ENCODE peak calls at places on chromosomes 11 and 22, in eight cellular contexts. S, U, L, I, A, P, X and E are unnamed samples.

GRCh38 chr11:64757549-64758329 is 2.0 kb downstream of the PYGM start:
- DNase-seq in X (no peak), U (no peak), S (peak; percentile 20), L (no peak), P (no peak), A (no peak), I (no peak), E (no peak)

GRCh38 chr22:26239561-26239960 is 70.3 kb downstream of the SEZ6L start:
- DNase-seq in L (no peak), X (no peak), U (no peak), A (no peak), I (no peak), P (no peak), S (no peak), E (no peak)

GRCh38 chr11:17719940-17720795 is 797 bp downstream of the MYOD1 start:
- DNase-seq in A (no peak), S (no peak), U (no peak), P (no peak), X (peak; percentile 81), L (no peak), I (no peak), E (no peak)

GRCh38 chr11:15062631-15063030 is 10.8 kb upstream of the CALCB start:
- DNase-seq in U (no peak), P (no peak), L (peak; percentile 45), I (no peak), X (no peak), S (no peak), A (no peak), E (no peak)

GRCh38 chr22:41976070-41976901 is 7.0 kb downstream of the SEPTIN3 start:
- DNase-seq in A (peak; percentile 37), S (no peak), P (no peak), X (peak; percentile 79), I (no peak), U (peak; percentile 67), L (no peak), E (peak; percentile 34)

GRCh38 chr11:27847496-27847895 is 147.2 kb upstream of the BDNF start:
- DNase-seq in U (no peak), I (no peak), A (no peak), S (no peak), X (no peak), P (no peak), L (no peak), E (no peak)

GRCh38 chr11:115656684-115657083 is 152.5 kb upstream of the CADM1 start:
- DNase-seq in U (no peak), S (no peak), X (no peak), I (no peak), L (no peak), A (no peak), P (no peak), E (no peak)

GRCh38 chr22:43014876-43015676 is at the start of gene PACSIN2:
- DNase-seq in P (peak; percentile 100), L (peak; percentile 92), U (peak; percentile 99), X (peak; percentile 99), A (peak; percentile 99), S (peak; percentile 99), I (peak; percentile 93), E (peak; percentile 100)

GRCh38 chr22:24424001-24424900 is 3.1 kb upstream of the ADORA2A start:
- DNase-seq in L (no peak), S (no peak), X (peak; percentile 77), P (no peak), U (no peak), A (no peak), I (no peak), E (peak; percentile 35)

GRCh38 chr22:18068381-18068988 is 9.3 kb upstream of the PEX26 start:
- DNase-seq in I (no peak), P (no peak), U (no peak), L (peak; percentile 26), S (no peak), X (no peak), A (no peak), E (peak; percentile 61)

GRCh38 chr11:33045551-33046255 is 6.3 kb downstream of the TCP11L1 start:
- DNase-seq in A (no peak), I (no peak), P (no peak), X (no peak), L (peak; percentile 96), U (no peak), S (no peak), E (no peak)

GRCh38 chr11:132992838-132993680 is 539.2 kb downstream of the OPCML start:
- DNase-seq in A (no peak), U (no peak), P (no peak), I (no peak), X (no peak), L (no peak), S (no peak), E (no peak)

DNA sequence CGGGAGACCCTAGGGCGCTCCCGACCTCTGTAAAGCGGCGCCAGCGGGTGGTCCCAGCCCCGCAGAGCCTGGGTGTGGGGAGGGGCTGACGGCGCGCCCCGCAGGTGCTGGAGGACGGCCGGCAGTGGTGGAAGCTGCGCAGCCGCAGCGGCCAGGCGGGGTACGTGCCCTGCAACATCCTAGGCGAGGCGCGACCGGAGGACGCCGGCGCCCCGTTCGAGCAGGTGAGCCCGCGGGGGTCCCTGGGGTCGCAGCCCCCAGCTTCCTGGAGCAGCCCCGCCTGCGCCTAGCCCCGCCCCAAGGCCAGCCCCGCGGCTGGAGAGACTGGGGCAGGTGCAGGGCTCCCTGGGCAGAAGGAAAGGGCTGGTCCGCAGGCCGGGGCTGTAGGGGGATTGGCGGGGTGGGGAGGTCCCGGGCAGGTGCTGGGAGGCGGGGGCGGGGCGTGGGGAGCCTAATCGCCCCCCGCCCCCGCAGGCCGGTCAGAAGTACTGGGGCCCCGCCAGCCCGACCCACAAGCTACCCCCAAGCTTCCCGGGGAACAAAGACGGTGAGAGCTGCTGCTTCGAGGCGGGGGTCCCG is 19.7 kb downstream of the EPS8L2 start:
- DNase-seq in I (no peak), U (no peak), L (no peak), A (no peak), X (peak; percentile 71), S (no peak), P (no peak), E (no peak)
- H3K27ac ChIP-seq in I (peak overlapping the region; percentile 93), U (no peak overlapping the region), L (no peak overlapping the region), A (peak overlapping the region; percentile 56), X (no peak overlapping the region), S (peak overlapping the region; percentile 66), P (no peak overlapping the region), E (peak overlapping the region; percentile 60)

GRCh38 chr11:120068114-120068573 is 69.8 kb downstream of the TRIM29 start:
- DNase-seq in X (peak; percentile 29), P (no peak), S (no peak), L (peak; percentile 79), U (no peak), A (no peak), I (no peak), E (no peak)
- H3K27ac ChIP-seq in X (no peak overlapping the region), P (no peak overlapping the region), S (no peak overlapping the region), L (no peak overlapping the region), U (no peak overlapping the region), A (no peak overlapping the region), I (no peak overlapping the region), E (no peak overlapping the region)

DNA sequence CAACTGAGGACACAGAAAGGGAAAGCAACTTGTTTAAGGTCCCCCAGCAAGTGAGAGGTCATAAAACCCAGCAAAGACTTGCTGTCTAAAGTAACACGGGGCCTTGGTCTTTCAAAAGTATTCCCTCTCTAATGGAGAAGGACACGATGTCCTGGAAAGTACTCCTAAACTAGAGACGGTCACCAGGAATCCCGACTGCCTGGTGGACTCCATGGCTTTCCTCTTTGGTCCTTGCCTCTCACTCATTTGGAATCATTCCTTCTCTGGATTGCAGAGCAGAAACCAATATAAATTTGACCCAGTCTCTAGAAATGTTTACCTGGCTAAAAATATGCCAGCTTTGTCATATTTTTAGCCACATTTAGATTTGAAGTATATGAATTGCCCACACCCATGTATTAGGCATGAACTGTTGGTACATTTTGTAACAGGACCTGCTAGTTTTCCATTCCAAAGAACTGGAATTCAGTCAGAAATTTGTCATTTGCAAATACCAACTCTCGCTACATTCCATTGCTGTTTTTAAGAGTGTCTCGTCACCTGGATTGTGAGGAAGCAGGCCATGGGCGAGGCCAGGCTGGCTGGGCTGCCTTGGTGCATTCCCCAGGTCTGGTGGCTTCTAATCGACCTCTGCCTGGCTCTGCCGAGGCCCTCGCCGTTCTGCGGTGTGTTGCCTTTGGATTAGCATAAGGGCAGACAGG is 12.9 kb downstream of the NAV2 start:
- DNase-seq in P (peak; percentile 67), I (no peak), X (no peak), S (no peak), U (no peak), L (peak; percentile 1), A (peak; percentile 34), E (no peak)
- H3K27ac ChIP-seq in P (peak overlapping the region; percentile 48), I (no peak overlapping the region), X (no peak overlapping the region), S (peak overlapping the region; percentile 98), U (no peak overlapping the region), L (no peak overlapping the region), A (peak overlapping the region; percentile 57), E (peak overlapping the region; percentile 65)

GRCh38 chr11:77278595-77279506 is 22.6 kb downstream of the GDPD4 start:
- DNase-seq in P (no peak), U (no peak), L (peak; percentile 82), X (no peak), A (no peak), I (no peak), S (no peak), E (no peak)
- H3K27ac ChIP-seq in P (no peak overlapping the region), U (no peak overlapping the region), L (no peak overlapping the region), X (no peak overlapping the region), A (no peak overlapping the region), I (no peak overlapping the region), S (no peak overlapping the region), E (no peak overlapping the region)

GRCh38 chr11:10625982-10626311 is 57.5 kb upstream of the LYVE1 start:
- DNase-seq in L (no peak), P (no peak), U (no peak), I (no peak), A (no peak), S (no peak), X (peak; percentile 44), E (peak; percentile 43)

GRCh38 chr11:10627306-10627705 is 58.8 kb upstream of the LYVE1 start:
- DNase-seq in S (no peak), X (peak; percentile 33), I (no peak), P (no peak), U (no peak), L (no peak), A (no peak), E (no peak)

GRCh38 chr11:10623797-10624761 is 55.6 kb upstream of the LYVE1 start:
- DNase-seq in X (peak; percentile 84), P (peak; percentile 71), I (peak; percentile 46), U (no peak), S (no peak), A (no peak), L (no peak), E (peak; percentile 41)

GRCh38 chr11:10622957-10623787 is 54.7 kb upstream of the LYVE1 start:
- DNase-seq in U (no peak), L (no peak), A (no peak), S (peak; percentile 52), P (peak; percentile 50), X (peak; percentile 28), I (no peak), E (no peak)

GRCh38 chr11:10625281-10625981 is 57.0 kb upstream of the LYVE1 start:
- DNase-seq in S (no peak), I (no peak), X (peak; percentile 35), L (no peak), A (no peak), P (no peak), U (no peak), E (no peak)
- H3K27ac ChIP-seq in S (peak overlapping the region; percentile 89), I (peak overlapping the region; percentile 40), X (no peak overlapping the region), L (no peak overlapping the region), A (no peak overlapping the region), P (no peak overlapping the region), U (no peak overlapping the region), E (no peak overlapping the region)